ENCODE peak calls at places on chromosomes 3 and 15, in ten cellular contexts. One of them, this sample, is unnamed.

GRCh38 chr15:101381671-101382212 is 86.7 kb upstream of the SNRPA1 start:
- DNase-seq in right atrium auricular region: no peak
- DNase-seq in lower lobe of right lung: no peak
- DNase-seq in heart right ventricle: no peak
- DNase-seq in thoracic aorta: no peak
- DNase-seq in small intestine: no peak
- DNase-seq in esophagus squamous epithelium: no peak
- DNase-seq in sigmoid colon: no peak
- DNase-seq in transverse colon: no peak
- DNase-seq in MM.1S: no peak
- DNase-seq in this sample: no peak

GRCh38 chr3:34843479-34843870 is 795.9 kb upstream of the ARPP21 start:
- DNase-seq in MM.1S: no peak
- DNase-seq in heart right ventricle: no peak
- DNase-seq in esophagus squamous epithelium: no peak
- DNase-seq in right atrium auricular region: no peak
- DNase-seq in small intestine: no peak
- DNase-seq in lower lobe of right lung: no peak
- DNase-seq in thoracic aorta: no peak
- DNase-seq in transverse colon: no peak
- DNase-seq in sigmoid colon: no peak
- DNase-seq in this sample: no peak

GRCh38 chr3:99409961-99410360 is 228.4 kb upstream of the COL8A1 start:
- DNase-seq in transverse colon: no peak
- DNase-seq in lower lobe of right lung: no peak
- DNase-seq in sigmoid colon: no peak
- DNase-seq in small intestine: no peak
- DNase-seq in thoracic aorta: no peak
- DNase-seq in heart right ventricle: no peak
- DNase-seq in esophagus squamous epithelium: no peak
- DNase-seq in MM.1S: no peak
- DNase-seq in right atrium auricular region: no peak
- DNase-seq in this sample: no peak

GRCh38 chr3:64491843-64492242 is 196.0 kb downstream of the ADAMTS9 start:
- DNase-seq in right atrium auricular region: no peak
- DNase-seq in transverse colon: no peak
- DNase-seq in esophagus squamous epithelium: no peak
- DNase-seq in heart right ventricle: no peak
- DNase-seq in lower lobe of right lung: no peak
- DNase-seq in thoracic aorta: no peak
- DNase-seq in small intestine: no peak
- DNase-seq in MM.1S: no peak
- DNase-seq in sigmoid colon: no peak
- DNase-seq in this sample: no peak

GRCh38 chr15:90603893-90604292 is 74.2 kb downstream of the CRTC3 start:
- DNase-seq in esophagus squamous epithelium: no peak
- DNase-seq in thoracic aorta: no peak
- DNase-seq in right atrium auricular region: no peak
- DNase-seq in sigmoid colon: no peak
- DNase-seq in MM.1S: no peak
- DNase-seq in transverse colon: peak; percentile 53
- DNase-seq in small intestine: peak; percentile 25
- DNase-seq in lower lobe of right lung: peak; percentile 69
- DNase-seq in heart right ventricle: no peak
- DNase-seq in this sample: no peak

GRCh38 chr3:43087249-43087776 is 18.6 kb downstream of the POMGNT2 start:
- DNase-seq in esophagus squamous epithelium: no peak
- DNase-seq in transverse colon: no peak
- DNase-seq in small intestine: no peak
- DNase-seq in heart right ventricle: no peak
- DNase-seq in MM.1S: no peak
- DNase-seq in sigmoid colon: no peak
- DNase-seq in lower lobe of right lung: no peak
- DNase-seq in thoracic aorta: no peak
- DNase-seq in right atrium auricular region: no peak
- DNase-seq in this sample: no peak

GRCh38 chr15:101175396-101175795 is 76.5 kb downstream of the CHSY1 start:
- DNase-seq in small intestine: no peak
- DNase-seq in lower lobe of right lung: no peak
- DNase-seq in transverse colon: no peak
- DNase-seq in MM.1S: no peak
- DNase-seq in heart right ventricle: no peak
- DNase-seq in right atrium auricular region: no peak
- DNase-seq in thoracic aorta: no peak
- DNase-seq in esophagus squamous epithelium: no peak
- DNase-seq in sigmoid colon: no peak
- DNase-seq in this sample: no peak

GRCh38 chr15:45347989-45348388 is 30.4 kb downstream of the GATM start:
- DNase-seq in right atrium auricular region: no peak
- DNase-seq in transverse colon: no peak
- DNase-seq in heart right ventricle: no peak
- DNase-seq in MM.1S: no peak
- DNase-seq in small intestine: peak; percentile 34
- DNase-seq in lower lobe of right lung: no peak
- DNase-seq in esophagus squamous epithelium: no peak
- DNase-seq in thoracic aorta: no peak
- DNase-seq in sigmoid colon: no peak
- DNase-seq in this sample: no peak

GRCh38 chr3:133475245-133476010 is 75.6 kb downstream of the BFSP2 start:
- DNase-seq in heart right ventricle: no peak
- DNase-seq in right atrium auricular region: no peak
- DNase-seq in lower lobe of right lung: no peak
- DNase-seq in sigmoid colon: no peak
- DNase-seq in MM.1S: peak; percentile 95
- DNase-seq in esophagus squamous epithelium: no peak
- DNase-seq in small intestine: no peak
- DNase-seq in transverse colon: no peak
- DNase-seq in thoracic aorta: no peak
- DNase-seq in this sample: no peak

GRCh38 chr3:157094751-157095480 is 65.0 kb downstream of the CCNL1 start:
- DNase-seq in esophagus squamous epithelium: no peak
- DNase-seq in MM.1S: no peak
- DNase-seq in small intestine: no peak
- DNase-seq in lower lobe of right lung: no peak
- DNase-seq in transverse colon: no peak
- DNase-seq in right atrium auricular region: no peak
- DNase-seq in heart right ventricle: no peak
- DNase-seq in thoracic aorta: no peak
- DNase-seq in sigmoid colon: no peak
- DNase-seq in this sample: no peak

GRCh38 chr15:64619880-64620839 is 155.2 kb downstream of the RBPMS2 start:
- DNase-seq in small intestine: no peak
- DNase-seq in MM.1S: no peak
- DNase-seq in sigmoid colon: no peak
- DNase-seq in thoracic aorta: no peak
- DNase-seq in lower lobe of right lung: no peak
- DNase-seq in transverse colon: no peak
- DNase-seq in heart right ventricle: no peak
- DNase-seq in right atrium auricular region: no peak
- DNase-seq in esophagus squamous epithelium: no peak
- DNase-seq in this sample: no peak

GRCh38 chr15:81531141-81531592 is 157.2 kb upstream of the TMC3 start:
- DNase-seq in esophagus squamous epithelium: no peak
- DNase-seq in thoracic aorta: no peak
- DNase-seq in sigmoid colon: no peak
- DNase-seq in transverse colon: no peak
- DNase-seq in lower lobe of right lung: no peak
- DNase-seq in right atrium auricular region: no peak
- DNase-seq in MM.1S: no peak
- DNase-seq in heart right ventricle: peak; percentile 15
- DNase-seq in small intestine: no peak
- DNase-seq in this sample: peak; percentile 51

GRCh38 chr15:86555939-86556725 is 476.5 kb downstream of the AGBL1 start:
- DNase-seq in heart right ventricle: no peak
- DNase-seq in MM.1S: no peak
- DNase-seq in thoracic aorta: no peak
- DNase-seq in esophagus squamous epithelium: no peak
- DNase-seq in lower lobe of right lung: no peak
- DNase-seq in sigmoid colon: no peak
- DNase-seq in right atrium auricular region: no peak
- DNase-seq in transverse colon: no peak
- DNase-seq in small intestine: peak; percentile 26
- DNase-seq in this sample: no peak

GRCh38 chr3:36540898-36541518 is 160.7 kb downstream of the STAC start:
- DNase-seq in lower lobe of right lung: no peak
- DNase-seq in heart right ventricle: no peak
- DNase-seq in right atrium auricular region: no peak
- DNase-seq in thoracic aorta: no peak
- DNase-seq in sigmoid colon: no peak
- DNase-seq in MM.1S: peak; percentile 32
- DNase-seq in small intestine: no peak
- DNase-seq in transverse colon: no peak
- DNase-seq in esophagus squamous epithelium: no peak
- DNase-seq in this sample: peak; percentile 29

GRCh38 chr15:88894348-88894818 is 961 bp downstream of the HAPLN3 start:
- DNase-seq in thoracic aorta: no peak
- DNase-seq in sigmoid colon: no peak
- DNase-seq in heart right ventricle: no peak
- DNase-seq in esophagus squamous epithelium: no peak
- DNase-seq in lower lobe of right lung: peak; percentile 73
- DNase-seq in transverse colon: peak; percentile 74
- DNase-seq in small intestine: peak; percentile 38
- DNase-seq in right atrium auricular region: no peak
- DNase-seq in MM.1S: peak; percentile 80
- DNase-seq in this sample: no peak

GRCh38 chr3:182795383-182795782 is 2.1 kb downstream of the ATP11B start:
- DNase-seq in transverse colon: peak; percentile 50
- DNase-seq in heart right ventricle: no peak
- DNase-seq in small intestine: peak; percentile 70
- DNase-seq in MM.1S: peak; percentile 75
- DNase-seq in sigmoid colon: no peak
- DNase-seq in esophagus squamous epithelium: no peak
- DNase-seq in thoracic aorta: no peak
- DNase-seq in lower lobe of right lung: no peak
- DNase-seq in right atrium auricular region: no peak
- DNase-seq in this sample: no peak
- H3K4me3 ChIP-seq in transverse colon: peak overlapping the region; percentile 89
- H3K4me3 ChIP-seq in heart right ventricle: no peak overlapping the region
- H3K4me3 ChIP-seq in small intestine: peak overlapping the region; percentile 99
- H3K4me3 ChIP-seq in MM.1S: peak overlapping the region; percentile 81
- H3K4me3 ChIP-seq in sigmoid colon: peak overlapping the region; percentile 86
- H3K4me3 ChIP-seq in esophagus squamous epithelium: peak overlapping the region; percentile 90
- H3K4me3 ChIP-seq in thoracic aorta: peak overlapping the region; percentile 89
- H3K4me3 ChIP-seq in lower lobe of right lung: peak overlapping the region; percentile 78
- H3K4me3 ChIP-seq in right atrium auricular region: no peak overlapping the region
- H3K4me3 ChIP-seq in this sample: peak overlapping the region; percentile 99

DNA sequence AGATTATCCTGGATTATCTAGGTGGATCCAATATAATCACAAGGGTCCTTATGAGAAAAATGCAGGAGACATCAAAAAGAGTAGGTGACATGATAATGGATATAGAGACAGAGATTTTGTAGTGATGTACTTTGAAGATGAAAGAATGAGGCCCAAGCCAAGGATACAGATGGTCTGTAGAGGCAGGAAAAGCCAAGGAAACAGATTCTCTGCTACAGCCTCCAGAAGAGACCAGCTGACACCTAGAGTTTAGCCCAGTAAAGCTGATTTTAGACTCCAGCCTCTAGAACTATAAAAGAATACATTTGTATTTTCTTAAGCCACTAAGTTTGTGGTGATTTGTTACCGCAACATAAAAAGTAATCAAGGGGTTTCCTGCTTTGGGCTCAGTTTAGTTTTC is 64.8 kb downstream of the STRIT1 start:
- DNase-seq in MM.1S: no peak
- DNase-seq in lower lobe of right lung: no peak
- DNase-seq in transverse colon: no peak
- DNase-seq in heart right ventricle: no peak
- DNase-seq in thoracic aorta: no peak
- DNase-seq in small intestine: no peak
- DNase-seq in esophagus squamous epithelium: no peak
- DNase-seq in sigmoid colon: no peak
- DNase-seq in right atrium auricular region: no peak
- DNase-seq in this sample: no peak
- H3K27ac ChIP-seq in MM.1S: no peak overlapping the region
- H3K27ac ChIP-seq in lower lobe of right lung: no peak overlapping the region
- H3K27ac ChIP-seq in transverse colon: no peak overlapping the region
- H3K27ac ChIP-seq in heart right ventricle: no peak overlapping the region
- H3K27ac ChIP-seq in thoracic aorta: no peak overlapping the region
- H3K27ac ChIP-seq in small intestine: no peak overlapping the region
- H3K27ac ChIP-seq in esophagus squamous epithelium: no peak overlapping the region
- H3K27ac ChIP-seq in sigmoid colon: no peak overlapping the region
- H3K27ac ChIP-seq in right atrium auricular region: no peak overlapping the region
- H3K27ac ChIP-seq in this sample: no peak overlapping the region

DNA sequence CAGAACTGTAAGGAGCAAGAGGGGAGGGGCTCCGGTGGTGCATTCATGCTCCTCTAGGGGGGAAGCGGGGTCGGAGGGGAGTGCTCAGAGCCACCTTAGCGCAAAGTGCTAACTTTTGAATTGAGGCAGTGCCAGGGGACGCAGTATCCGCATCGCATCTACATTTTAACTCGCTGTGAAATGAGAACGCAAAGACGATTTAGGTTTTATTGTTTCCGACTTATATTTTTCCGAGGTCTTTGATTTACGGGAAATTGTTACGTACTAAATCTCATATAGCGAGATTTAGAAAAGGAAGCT is 212 bp downstream of the TCAIM start:
- DNase-seq in small intestine: no peak
- DNase-seq in esophagus squamous epithelium: no peak
- DNase-seq in MM.1S: no peak
- DNase-seq in transverse colon: no peak
- DNase-seq in lower lobe of right lung: no peak
- DNase-seq in sigmoid colon: no peak
- DNase-seq in heart right ventricle: no peak
- DNase-seq in right atrium auricular region: no peak
- DNase-seq in thoracic aorta: no peak
- DNase-seq in this sample: no peak
- H3K9me3 ChIP-seq in small intestine: no peaks in the 10 kb centered on the region
- H3K9me3 ChIP-seq in esophagus squamous epithelium: no peaks in the 10 kb centered on the region
- H3K9me3 ChIP-seq in MM.1S: no peaks in the 10 kb centered on the region
- H3K9me3 ChIP-seq in transverse colon: no peaks in the 10 kb centered on the region
- H3K9me3 ChIP-seq in lower lobe of right lung: no peaks in the 10 kb centered on the region
- H3K9me3 ChIP-seq in sigmoid colon: no peaks in the 10 kb centered on the region
- H3K9me3 ChIP-seq in heart right ventricle: no peaks in the 10 kb centered on the region
- H3K9me3 ChIP-seq in right atrium auricular region: no peaks in the 10 kb centered on the region
- H3K9me3 ChIP-seq in thoracic aorta: no peaks in the 10 kb centered on the region
- H3K9me3 ChIP-seq in this sample: no peaks in the 10 kb centered on the region

DNA sequence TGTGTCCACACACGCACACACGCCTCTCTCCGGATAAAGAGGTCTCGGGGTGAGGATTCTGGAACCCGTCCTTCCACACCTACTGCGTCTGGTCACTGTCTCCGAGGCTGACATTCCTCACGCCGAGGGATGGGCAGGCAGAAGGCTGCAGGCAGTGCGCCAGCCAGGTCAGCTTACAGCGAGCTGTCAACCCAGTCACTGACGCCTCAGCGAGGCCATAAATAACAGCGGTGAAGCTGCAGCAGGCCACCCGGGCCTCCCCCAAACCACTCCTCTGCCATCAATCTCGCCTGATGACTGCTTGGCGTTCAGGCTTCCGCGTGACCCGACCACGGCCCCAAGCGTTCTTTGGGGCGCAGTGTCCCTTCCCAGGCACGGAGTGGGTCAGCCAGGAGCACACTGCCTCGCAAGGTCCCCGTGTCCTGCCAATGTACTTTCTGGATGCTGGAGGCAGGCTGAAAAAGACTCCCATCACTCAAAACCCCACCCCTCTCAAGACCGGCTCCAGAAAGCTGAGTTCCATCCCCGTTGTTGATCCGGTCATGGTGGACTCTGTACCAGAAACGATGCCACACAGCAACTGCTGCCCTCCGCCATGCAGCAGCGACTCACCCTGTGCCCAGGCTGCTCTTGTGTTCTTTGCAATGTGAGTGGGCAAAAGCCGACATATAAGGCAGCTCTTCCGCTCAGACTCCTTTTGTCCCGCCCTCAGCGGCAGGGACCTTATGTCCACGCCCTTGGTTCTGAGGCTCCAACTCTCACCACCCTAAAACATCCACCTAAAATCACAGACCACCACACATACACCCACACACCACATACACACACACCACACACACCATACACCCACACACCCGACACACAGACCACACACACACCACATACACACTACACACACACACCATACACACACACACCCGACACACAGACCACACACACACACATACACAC is 27.1 kb downstream of the CPN2 start:
- DNase-seq in small intestine: peak; percentile 67
- DNase-seq in thoracic aorta: no peak
- DNase-seq in lower lobe of right lung: no peak
- DNase-seq in sigmoid colon: peak; percentile 90
- DNase-seq in esophagus squamous epithelium: no peak
- DNase-seq in transverse colon: peak; percentile 63
- DNase-seq in MM.1S: no peak
- DNase-seq in heart right ventricle: peak; percentile 87
- DNase-seq in right atrium auricular region: peak; percentile 87
- DNase-seq in this sample: peak; percentile 16
- H3K4me3 ChIP-seq in small intestine: no peak overlapping the region
- H3K4me3 ChIP-seq in thoracic aorta: peak overlapping the region; percentile 64
- H3K4me3 ChIP-seq in lower lobe of right lung: peak overlapping the region; percentile 41
- H3K4me3 ChIP-seq in sigmoid colon: peak overlapping the region; percentile 31
- H3K4me3 ChIP-seq in esophagus squamous epithelium: peak overlapping the region; percentile 25
- H3K4me3 ChIP-seq in transverse colon: peak overlapping the region; percentile 29
- H3K4me3 ChIP-seq in MM.1S: no peak overlapping the region
- H3K4me3 ChIP-seq in heart right ventricle: no peak overlapping the region
- H3K4me3 ChIP-seq in right atrium auricular region: peak overlapping the region; percentile 35
- H3K4me3 ChIP-seq in this sample: no peak overlapping the region